ENCODE peak calls at places on chromosomes 12 and 14, in seven cellular contexts. P is WTC11, I is HEK293T, C is K562, T is HepG2, G is H1, Q is GM12878. K is an unnamed sample.

GRCh38 chr12:68804654-68805591 is 3.1 kb upstream of the MDM2 start:
- DNase-seq in P (peak), I (no peak), C (no peak), T (peak), G (peak), Q (no peak), K (no peak)

GRCh38 chr12:127162902-127163301 is 1104.1 kb upstream of the TMEM132C start:
- DNase-seq in P (no peak), I (no peak), C (peak), T (no peak), G (no peak), Q (peak), K (no peak)

GRCh38 chr14:65186951-65187350 is 84.6 kb upstream of the MAX start:
- DNase-seq in P (no peak), I (no peak), C (no peak), T (no peak), G (no peak), Q (no peak), K (no peak)

GRCh38 chr12:68790952-68791234 is 17.1 kb upstream of the MDM2 start:
- DNase-seq in P (no peak), I (no peak), C (no peak), T (no peak), G (no peak), Q (no peak), K (no peak)

GRCh38 chr12:2165021-2165420 is 112.2 kb downstream of the CACNA1C start:
- DNase-seq in P (no peak), I (no peak), C (no peak), T (no peak), G (no peak), Q (no peak), K (no peak)

GRCh38 chr12:42741771-42742510 is 152.4 kb upstream of the PRICKLE1 start:
- DNase-seq in P (no peak), I (no peak), C (no peak), T (no peak), G (no peak), Q (no peak), K (no peak)

GRCh38 chr12:509494-509893 is 49.8 kb downstream of the B4GALNT3 start:
- DNase-seq in P (no peak), I (no peak), C (no peak), T (no peak), G (no peak), Q (no peak), K (no peak)

GRCh38 chr12:109088818-109089217 is 4.5 kb downstream of the ALKBH2 start:
- DNase-seq in P (no peak), I (no peak), C (no peak), T (no peak), G (no peak), Q (no peak), K (no peak)

GRCh38 chr14:39873793-39874192 is 441.6 kb upstream of the FBXO33 start:
- DNase-seq in P (no peak), I (no peak), C (no peak), T (no peak), G (no peak), Q (no peak), K (no peak)

DNA sequence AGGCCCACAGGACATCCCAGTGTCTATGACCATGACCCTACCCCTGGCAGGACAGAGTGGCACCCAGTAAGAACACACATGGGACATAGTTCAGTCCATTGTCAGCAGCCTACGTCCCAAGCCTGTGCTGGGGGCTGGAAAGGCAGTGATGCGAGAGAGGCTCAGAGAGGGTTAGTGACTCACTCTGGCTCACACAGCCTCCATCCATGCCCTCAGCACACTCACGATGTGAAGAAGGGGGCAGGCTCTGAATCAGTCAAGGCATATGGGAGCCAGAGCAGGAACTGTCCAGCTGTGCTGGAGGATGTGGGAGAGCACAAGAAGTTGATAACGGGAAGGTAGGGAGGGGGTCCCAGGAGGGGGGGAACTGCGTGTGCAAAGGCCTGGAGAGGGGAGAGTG is 77.5 kb downstream of the LGMN start:
- DNase-seq in P (no peak), I (no peak), C (no peak), T (no peak), G (no peak), Q (no peak), K (no peak)
- TF ChIP-seq SP1 in P (no peak), I (no peak), C (no peak), T (no peak), G (no peak), Q (no peak), K (no peak)

GRCh38 chr12:27221625-27222387 is 22.3 kb upstream of the STK38L start:
- DNase-seq in P (no peak), I (no peak), C (no peak), T (no peak), G (no peak), Q (peak), K (no peak)
- TF ChIP-seq SP1 in P (no peak), I (no peak), C (no peak), T (no peak), G (no peak), Q (peak), K (no peak)

GRCh38 chr12:87441511-87441910 is 587.7 kb downstream of the C12orf50 start:
- DNase-seq in P (no peak), I (no peak), C (no peak), T (no peak), G (no peak), Q (no peak), K (no peak)
- TF ChIP-seq SP1 in P (no peak), I (no peak), C (no peak), T (no peak), G (no peak), Q (no peak), K (no peak)

GRCh38 chr12:84689638-84690037 is 223.0 kb downstream of the SLC6A15 start:
- DNase-seq in P (peak), I (no peak), C (no peak), T (no peak), G (no peak), Q (no peak), K (no peak)
- TF ChIP-seq SP1 in P (peak), I (no peak), C (no peak), T (no peak), G (no peak), Q (no peak), K (no peak)

K was measured in HCT116.